ENCODE peak calls at places on chromosome 9, in five cellular contexts. N, F, Z, R and X are unnamed samples.
A peak's percentile ranks its signal among the peaks of the same experiment; 100 is the strongest.

GRCh38 chr9:133514475-133515239 is 10.1 kb downstream of the MYMK start:
- DNase-seq in N (no peak), F (no peak), Z (no peak), R (peak; percentile 88), X (no peak)

GRCh38 chr9:90801175-90801506 is 478 bp upstream of the SYK start:
- DNase-seq in N (no peak), F (no peak), Z (no peak), R (no peak), X (no peak)

GRCh38 chr9:91567642-91568274 is 144.1 kb upstream of the NFIL3 start:
- DNase-seq in N (no peak), F (no peak), Z (no peak), R (no peak), X (no peak)

GRCh38 chr9:95807326-95807947 is 68.1 kb upstream of the ERCC6L2 start:
- DNase-seq in N (no peak), F (no peak), Z (peak; percentile 34), R (peak; percentile 59), X (peak; percentile 50)

GRCh38 chr9:127720031-127720864 is 4.4 kb downstream of the TTC16 start:
- DNase-seq in N (no peak), F (no peak), Z (no peak), R (no peak), X (no peak)

GRCh38 chr9:22682536-22683392 is 236.1 kb downstream of the DMRTA1 start:
- DNase-seq in N (no peak), F (peak; percentile 58), Z (no peak), R (no peak), X (no peak)

GRCh38 chr9:96009690-96010477 is 134.4 kb downstream of the ERCC6L2 start:
- DNase-seq in N (no peak), F (no peak), Z (no peak), R (no peak), X (peak; percentile 69)

GRCh38 chr9:123637940-123638634 is 282.1 kb downstream of the CRB2 start:
- DNase-seq in N (no peak), F (no peak), Z (no peak), R (peak; percentile 29), X (no peak)

GRCh38 chr9:82457959-82458358 is 469.4 kb downstream of the SPATA31D1 start:
- DNase-seq in N (no peak), F (no peak), Z (no peak), R (no peak), X (no peak)

GRCh38 chr9:135244751-135245221 is 157.3 kb downstream of the OLFM1 start:
- DNase-seq in N (no peak), F (no peak), Z (no peak), R (no peak), X (no peak)

GRCh38 chr9:35070823-35071813 is 1.3 kb downstream of the VCP start:
- DNase-seq in N (no peak), F (no peak), Z (no peak), R (no peak), X (no peak)

GRCh38 chr9:35067056-35067455 is 5.4 kb downstream of the VCP start:
- DNase-seq in N (no peak), F (no peak), Z (no peak), R (no peak), X (no peak)

GRCh38 chr9:35072461-35073275 is at the start of gene VCP:
- DNase-seq in N (peak; percentile 99), F (peak; percentile 99), Z (peak; percentile 97), R (peak; percentile 97), X (peak; percentile 99)

GRCh38 chr9:35071814-35072460 is 488 bp downstream of the VCP start:
- DNase-seq in N (peak; percentile 62), F (no peak), Z (peak; percentile 86), R (peak; percentile 81), X (peak; percentile 43)

GRCh38 chr9:35069020-35069419 is 3.4 kb downstream of the VCP start:
- DNase-seq in N (no peak), F (no peak), Z (no peak), R (no peak), X (no peak)
- H3K4me3 ChIP-seq in N (no peak overlapping the region), F (no peak overlapping the region), Z (no peak overlapping the region), R (no peak overlapping the region), X (no peak overlapping the region)

GRCh38 chr9:112000743-112001142 is 104.1 kb downstream of the UGCG start:
- DNase-seq in N (no peak), F (no peak), Z (no peak), R (no peak), X (no peak)
- TF ChIP-seq CTCF in N (no peak), F (peak; percentile 22), Z (no peak), R (no peak), X (no peak)

DNA sequence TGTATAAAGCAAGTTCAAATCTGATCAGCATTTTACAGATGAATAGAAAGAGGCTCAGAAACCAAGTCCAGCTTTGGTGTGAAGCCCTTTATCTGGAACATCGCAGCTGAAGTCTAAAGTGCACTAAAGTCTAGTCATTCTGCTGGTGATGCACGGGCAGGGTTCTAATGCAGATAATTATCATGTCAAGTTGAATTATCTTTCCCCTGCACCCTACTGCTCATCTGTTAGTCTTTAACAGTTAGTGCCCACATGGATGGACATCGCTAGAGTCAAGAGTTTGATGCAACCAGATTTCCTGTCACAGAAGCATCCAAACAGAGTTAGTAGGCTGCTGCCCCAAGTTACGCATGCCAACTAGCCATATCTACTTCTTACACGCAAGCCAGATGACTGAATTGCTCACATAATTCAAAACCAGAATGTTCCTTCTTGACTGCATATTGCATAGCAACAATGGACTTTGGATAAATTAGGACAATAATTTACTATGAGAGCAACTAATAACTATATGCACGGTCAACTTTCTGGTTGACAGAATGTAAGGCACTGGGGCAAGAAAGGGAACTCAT is 1.6 kb upstream of the TOMM5 start:
- DNase-seq in N (no peak), F (no peak), Z (no peak), R (no peak), X (no peak)
- H3K4me3 ChIP-seq in N (no peak overlapping the region), F (no peak overlapping the region), Z (no peak overlapping the region), R (no peak overlapping the region), X (no peak overlapping the region)

GRCh38 chr9:121307976-121308375 is 40.0 kb downstream of the GSN start:
- DNase-seq in N (no peak), F (no peak), Z (no peak), R (no peak), X (no peak)

GRCh38 chr9:121308765-121309164 is 40.8 kb downstream of the GSN start:
- DNase-seq in N (no peak), F (no peak), Z (no peak), R (no peak), X (no peak)

GRCh38 chr9:121309171-121309570 is 41.2 kb downstream of the GSN start:
- DNase-seq in N (no peak), F (no peak), Z (no peak), R (no peak), X (no peak)

GRCh38 chr9:121310571-121310970 is 42.6 kb downstream of the GSN start:
- DNase-seq in N (no peak), F (no peak), Z (no peak), R (no peak), X (no peak)

DNA sequence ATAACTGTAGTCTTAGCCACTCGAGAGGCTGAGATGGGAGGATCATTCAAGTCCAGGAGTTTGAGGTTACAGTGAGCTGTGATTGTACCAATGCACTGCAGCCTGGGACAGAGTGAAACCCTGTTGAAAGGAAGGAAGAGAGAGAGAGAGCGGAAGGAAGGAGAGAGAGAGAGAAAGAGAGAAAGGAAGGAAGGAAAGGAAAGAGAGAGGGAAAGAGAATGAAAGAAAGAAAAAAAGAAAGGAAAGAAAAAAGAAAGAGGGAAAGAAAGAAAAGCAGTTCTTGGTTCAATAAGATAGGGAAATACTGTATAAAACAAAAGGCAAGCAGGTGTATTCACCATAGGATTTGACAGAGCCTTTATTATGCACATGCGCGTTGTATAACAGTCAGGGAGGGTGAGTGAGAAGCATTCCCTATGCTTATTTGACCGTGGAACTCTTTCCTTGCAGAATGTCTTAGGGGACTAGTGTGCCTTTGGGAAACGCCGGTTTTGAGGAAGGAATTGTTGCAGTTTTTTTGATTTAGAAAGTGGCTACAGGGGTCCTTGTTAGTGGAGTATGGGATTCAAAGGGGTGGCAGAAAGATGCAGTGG is 42.0 kb downstream of the GSN start:
- DNase-seq in N (no peak), F (no peak), Z (no peak), R (no peak), X (no peak)
- TF ChIP-seq CTCF in N (no peak), F (no peak), Z (no peak), R (no peak), X (no peak)

GRCh38 chr9:110578896-110579752 is at the start of gene SVEP1:
- DNase-seq in N (no peak), F (no peak), Z (peak; percentile 35), R (peak; percentile 26), X (no peak)
- H3K4me3 ChIP-seq in N (no peak within 1 kb of the TSS), F (peak within 1 kb of the TSS; percentile 64), Z (peak within 1 kb of the TSS; percentile 62), R (peak within 1 kb of the TSS; percentile 44), X (no peak within 1 kb of the TSS)